ENCODE peak calls at places on chromosomes 5 and 9, in ten cellular contexts. One of them, this sample, is unnamed.

GRCh38 chr5:38086777-38087176 is 171.6 kb upstream of the EGFLAM start:
- DNase-seq in left ventricle myocardium inferior: no peak
- DNase-seq in mammary epithelial cell: no peak
- DNase-seq in fibroblast of pulmonary artery: no peak
- DNase-seq in tibial artery: no peak
- DNase-seq in thoracic aorta: no peak
- DNase-seq in body of pancreas: no peak
- DNase-seq in GM06990: no peak
- DNase-seq in choroid plexus epithelial cell: no peak
- DNase-seq in SK-N-SH: no peak
- DNase-seq in this sample: no peak

GRCh38 chr9:97697837-97698236 is 697 bp upstream of the XPA start:
- DNase-seq in fibroblast of pulmonary artery: no peak
- DNase-seq in body of pancreas: no peak
- DNase-seq in tibial artery: no peak
- DNase-seq in left ventricle myocardium inferior: no peak
- DNase-seq in choroid plexus epithelial cell: no peak
- DNase-seq in mammary epithelial cell: peak; percentile 8
- DNase-seq in thoracic aorta: no peak
- DNase-seq in SK-N-SH: no peak
- DNase-seq in GM06990: no peak
- DNase-seq in this sample: no peak

GRCh38 chr5:90161399-90161798 is 248.2 kb downstream of the CETN3 start:
- DNase-seq in GM06990: no peak
- DNase-seq in mammary epithelial cell: no peak
- DNase-seq in choroid plexus epithelial cell: peak; percentile 84
- DNase-seq in tibial artery: peak; percentile 28
- DNase-seq in SK-N-SH: peak; percentile 20
- DNase-seq in body of pancreas: peak; percentile 31
- DNase-seq in thoracic aorta: no peak
- DNase-seq in fibroblast of pulmonary artery: peak; percentile 95
- DNase-seq in left ventricle myocardium inferior: peak; percentile 29
- DNase-seq in this sample: peak; percentile 61

GRCh38 chr5:81971086-81971693 is 633 bp upstream of the ATG10 start:
- DNase-seq in mammary epithelial cell: no peak
- DNase-seq in left ventricle myocardium inferior: no peak
- DNase-seq in fibroblast of pulmonary artery: peak; percentile 28
- DNase-seq in thoracic aorta: no peak
- DNase-seq in body of pancreas: no peak
- DNase-seq in choroid plexus epithelial cell: peak; percentile 53
- DNase-seq in SK-N-SH: peak; percentile 41
- DNase-seq in tibial artery: no peak
- DNase-seq in GM06990: peak; percentile 29
- DNase-seq in this sample: peak; percentile 14

GRCh38 chr9:131697097-131697496 is 42.8 kb downstream of the RAPGEF1 start:
- DNase-seq in thoracic aorta: no peak
- DNase-seq in SK-N-SH: no peak
- DNase-seq in fibroblast of pulmonary artery: peak; percentile 46
- DNase-seq in body of pancreas: peak; percentile 39
- DNase-seq in mammary epithelial cell: no peak
- DNase-seq in left ventricle myocardium inferior: peak; percentile 54
- DNase-seq in GM06990: no peak
- DNase-seq in tibial artery: peak; percentile 43
- DNase-seq in choroid plexus epithelial cell: peak; percentile 78
- DNase-seq in this sample: no peak

GRCh38 chr9:126117158-126117425 is 209.5 kb upstream of the MVB12B start:
- DNase-seq in left ventricle myocardium inferior: no peak
- DNase-seq in mammary epithelial cell: no peak
- DNase-seq in choroid plexus epithelial cell: no peak
- DNase-seq in fibroblast of pulmonary artery: no peak
- DNase-seq in tibial artery: no peak
- DNase-seq in thoracic aorta: no peak
- DNase-seq in GM06990: no peak
- DNase-seq in SK-N-SH: no peak
- DNase-seq in body of pancreas: no peak
- DNase-seq in this sample: no peak

GRCh38 chr5:173872887-173873286 is 15.3 kb upstream of the CPEB4 start:
- DNase-seq in SK-N-SH: no peak
- DNase-seq in choroid plexus epithelial cell: no peak
- DNase-seq in body of pancreas: no peak
- DNase-seq in GM06990: no peak
- DNase-seq in fibroblast of pulmonary artery: no peak
- DNase-seq in mammary epithelial cell: no peak
- DNase-seq in thoracic aorta: no peak
- DNase-seq in tibial artery: no peak
- DNase-seq in left ventricle myocardium inferior: no peak
- DNase-seq in this sample: no peak

GRCh38 chr5:151047814-151048425 is 27.5 kb downstream of the GPX3 start:
- DNase-seq in mammary epithelial cell: no peak
- DNase-seq in GM06990: no peak
- DNase-seq in SK-N-SH: peak; percentile 67
- DNase-seq in body of pancreas: no peak
- DNase-seq in left ventricle myocardium inferior: no peak
- DNase-seq in choroid plexus epithelial cell: peak; percentile 45
- DNase-seq in thoracic aorta: no peak
- DNase-seq in fibroblast of pulmonary artery: no peak
- DNase-seq in tibial artery: peak; percentile 43
- DNase-seq in this sample: peak; percentile 42

GRCh38 chr5:178462846-178463245 is 127.3 kb downstream of the COL23A1 start:
- DNase-seq in GM06990: no peak
- DNase-seq in thoracic aorta: no peak
- DNase-seq in fibroblast of pulmonary artery: no peak
- DNase-seq in body of pancreas: no peak
- DNase-seq in tibial artery: no peak
- DNase-seq in left ventricle myocardium inferior: no peak
- DNase-seq in mammary epithelial cell: no peak
- DNase-seq in SK-N-SH: no peak
- DNase-seq in choroid plexus epithelial cell: no peak
- DNase-seq in this sample: no peak

GRCh38 chr5:178465228-178465860 is 124.8 kb downstream of the COL23A1 start:
- DNase-seq in choroid plexus epithelial cell: no peak
- DNase-seq in mammary epithelial cell: no peak
- DNase-seq in thoracic aorta: no peak
- DNase-seq in body of pancreas: no peak
- DNase-seq in left ventricle myocardium inferior: no peak
- DNase-seq in GM06990: no peak
- DNase-seq in SK-N-SH: no peak
- DNase-seq in tibial artery: no peak
- DNase-seq in fibroblast of pulmonary artery: no peak
- DNase-seq in this sample: no peak

GRCh38 chr5:178461426-178461730 is 128.8 kb downstream of the COL23A1 start:
- DNase-seq in fibroblast of pulmonary artery: no peak
- DNase-seq in mammary epithelial cell: no peak
- DNase-seq in choroid plexus epithelial cell: no peak
- DNase-seq in left ventricle myocardium inferior: no peak
- DNase-seq in body of pancreas: no peak
- DNase-seq in thoracic aorta: no peak
- DNase-seq in tibial artery: no peak
- DNase-seq in SK-N-SH: no peak
- DNase-seq in GM06990: no peak
- DNase-seq in this sample: no peak

GRCh38 chr5:178464431-178465048 is 125.7 kb downstream of the COL23A1 start:
- DNase-seq in thoracic aorta: no peak
- DNase-seq in tibial artery: no peak
- DNase-seq in fibroblast of pulmonary artery: no peak
- DNase-seq in choroid plexus epithelial cell: no peak
- DNase-seq in body of pancreas: no peak
- DNase-seq in SK-N-SH: no peak
- DNase-seq in GM06990: no peak
- DNase-seq in left ventricle myocardium inferior: no peak
- DNase-seq in mammary epithelial cell: no peak
- DNase-seq in this sample: no peak

DNA sequence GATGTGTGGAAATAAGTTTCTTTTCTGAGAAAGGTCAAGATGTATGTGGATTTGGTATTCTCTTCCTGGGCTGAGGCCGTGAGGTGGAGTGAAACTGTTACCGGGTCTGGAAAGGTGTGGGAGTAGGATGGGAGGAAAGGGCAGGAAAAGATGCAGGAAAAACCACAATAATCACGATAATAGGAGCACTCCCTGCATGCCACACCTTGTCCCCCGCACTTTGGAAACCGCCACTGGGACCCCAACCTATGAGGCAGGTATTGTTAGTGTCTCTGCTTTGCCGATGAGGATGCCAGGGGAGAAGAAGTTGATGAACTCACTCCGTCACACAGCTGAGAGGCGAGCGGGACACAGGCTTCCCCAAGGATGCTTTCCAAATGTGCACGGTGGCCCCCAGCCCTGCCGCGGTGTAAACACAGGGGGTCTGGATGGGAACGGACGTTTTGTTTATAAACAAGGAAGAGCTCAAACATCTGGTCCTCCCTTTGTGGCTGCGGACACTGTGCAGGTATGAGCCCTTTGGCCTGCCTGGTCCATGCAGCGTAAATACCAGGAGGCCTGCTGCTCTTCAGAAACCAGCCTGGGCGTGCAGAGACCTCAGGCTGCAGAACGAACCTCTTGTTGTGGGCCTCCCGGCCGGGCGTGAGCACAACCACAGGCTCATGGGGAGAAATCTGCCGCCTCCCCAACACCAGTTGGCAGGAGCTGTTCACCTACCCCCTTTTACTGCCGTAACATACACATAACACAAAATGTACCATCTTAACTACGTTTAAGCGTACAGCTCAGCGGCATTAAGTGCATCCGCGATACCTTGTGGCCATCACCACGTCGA is 126.7 kb downstream of the COL23A1 start:
- DNase-seq in body of pancreas: no peak
- DNase-seq in SK-N-SH: no peak
- DNase-seq in mammary epithelial cell: no peak
- DNase-seq in tibial artery: no peak
- DNase-seq in fibroblast of pulmonary artery: no peak
- DNase-seq in GM06990: no peak
- DNase-seq in thoracic aorta: no peak
- DNase-seq in choroid plexus epithelial cell: no peak
- DNase-seq in left ventricle myocardium inferior: no peak
- DNase-seq in this sample: no peak
- TF ChIP-seq CTCF in body of pancreas: no peak
- TF ChIP-seq CTCF in SK-N-SH: no peak
- TF ChIP-seq CTCF in mammary epithelial cell: no peak
- TF ChIP-seq CTCF in tibial artery: no peak
- TF ChIP-seq CTCF in fibroblast of pulmonary artery: no peak
- TF ChIP-seq CTCF in GM06990: no peak
- TF ChIP-seq CTCF in thoracic aorta: no peak
- TF ChIP-seq CTCF in choroid plexus epithelial cell: no peak
- TF ChIP-seq CTCF in left ventricle myocardium inferior: no peak
- TF ChIP-seq CTCF in this sample: no peak

GRCh38 chr9:136240941-136241340 is 4.7 kb downstream of the QSOX2 start:
- DNase-seq in fibroblast of pulmonary artery: no peak
- DNase-seq in left ventricle myocardium inferior: no peak
- DNase-seq in body of pancreas: no peak
- DNase-seq in tibial artery: no peak
- DNase-seq in SK-N-SH: no peak
- DNase-seq in GM06990: no peak
- DNase-seq in choroid plexus epithelial cell: no peak
- DNase-seq in thoracic aorta: no peak
- DNase-seq in mammary epithelial cell: no peak
- DNase-seq in this sample: no peak

GRCh38 chr9:136242908-136243525 is 2.6 kb downstream of the QSOX2 start:
- DNase-seq in fibroblast of pulmonary artery: peak; percentile 8
- DNase-seq in GM06990: no peak
- DNase-seq in mammary epithelial cell: no peak
- DNase-seq in body of pancreas: no peak
- DNase-seq in SK-N-SH: no peak
- DNase-seq in tibial artery: no peak
- DNase-seq in left ventricle myocardium inferior: no peak
- DNase-seq in thoracic aorta: no peak
- DNase-seq in choroid plexus epithelial cell: peak; percentile 26
- DNase-seq in this sample: peak; percentile 38

GRCh38 chr9:136239963-136240330 is 5.7 kb downstream of the QSOX2 start:
- DNase-seq in GM06990: peak; percentile 59
- DNase-seq in thoracic aorta: no peak
- DNase-seq in SK-N-SH: no peak
- DNase-seq in choroid plexus epithelial cell: no peak
- DNase-seq in tibial artery: no peak
- DNase-seq in fibroblast of pulmonary artery: no peak
- DNase-seq in left ventricle myocardium inferior: no peak
- DNase-seq in mammary epithelial cell: no peak
- DNase-seq in body of pancreas: no peak
- DNase-seq in this sample: no peak

GRCh38 chr9:136242248-136242647 is 3.4 kb downstream of the QSOX2 start:
- DNase-seq in choroid plexus epithelial cell: no peak
- DNase-seq in thoracic aorta: no peak
- DNase-seq in fibroblast of pulmonary artery: no peak
- DNase-seq in SK-N-SH: no peak
- DNase-seq in left ventricle myocardium inferior: no peak
- DNase-seq in mammary epithelial cell: no peak
- DNase-seq in GM06990: no peak
- DNase-seq in tibial artery: no peak
- DNase-seq in body of pancreas: no peak
- DNase-seq in this sample: no peak

GRCh38 chr9:136241540-136241939 is 4.1 kb downstream of the QSOX2 start:
- DNase-seq in mammary epithelial cell: no peak
- DNase-seq in body of pancreas: no peak
- DNase-seq in tibial artery: no peak
- DNase-seq in left ventricle myocardium inferior: no peak
- DNase-seq in thoracic aorta: no peak
- DNase-seq in SK-N-SH: no peak
- DNase-seq in GM06990: no peak
- DNase-seq in fibroblast of pulmonary artery: no peak
- DNase-seq in choroid plexus epithelial cell: no peak
- DNase-seq in this sample: no peak
- H3K4me3 ChIP-seq in mammary epithelial cell: no peak overlapping the region
- H3K4me3 ChIP-seq in body of pancreas: no peak overlapping the region
- H3K4me3 ChIP-seq in tibial artery: no peak overlapping the region
- H3K4me3 ChIP-seq in left ventricle myocardium inferior: no peak overlapping the region
- H3K4me3 ChIP-seq in thoracic aorta: no peak overlapping the region
- H3K4me3 ChIP-seq in SK-N-SH: no peak overlapping the region
- H3K4me3 ChIP-seq in GM06990: no peak overlapping the region
- H3K4me3 ChIP-seq in fibroblast of pulmonary artery: no peak overlapping the region
- H3K4me3 ChIP-seq in choroid plexus epithelial cell: no peak overlapping the region
- H3K4me3 ChIP-seq in this sample: no peak overlapping the region

DNA sequence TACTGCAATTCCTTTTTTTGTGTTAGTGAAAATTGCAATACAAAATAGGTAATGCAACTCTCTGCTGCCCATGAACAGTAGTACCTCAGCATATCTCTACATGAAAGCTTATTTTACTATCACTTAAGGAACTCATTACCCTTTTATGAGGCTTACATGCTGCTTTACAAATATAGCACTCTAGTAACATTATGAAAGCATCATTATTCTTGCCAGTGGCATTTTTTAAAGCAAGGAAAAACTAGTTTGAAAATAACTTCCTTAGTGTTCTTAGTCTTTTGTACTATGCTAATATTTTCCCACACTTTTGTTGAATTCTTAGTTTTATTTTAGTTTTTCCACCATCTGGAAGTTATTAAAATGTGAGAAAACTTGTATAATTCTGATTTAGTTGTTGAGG is 797.3 kb upstream of the ARRDC3 start:
- DNase-seq in mammary epithelial cell: no peak
- DNase-seq in fibroblast of pulmonary artery: no peak
- DNase-seq in choroid plexus epithelial cell: no peak
- DNase-seq in GM06990: no peak
- DNase-seq in thoracic aorta: no peak
- DNase-seq in left ventricle myocardium inferior: no peak
- DNase-seq in tibial artery: no peak
- DNase-seq in SK-N-SH: no peak
- DNase-seq in body of pancreas: no peak
- DNase-seq in this sample: no peak
- TF ChIP-seq CTCF in mammary epithelial cell: no peak
- TF ChIP-seq CTCF in fibroblast of pulmonary artery: no peak
- TF ChIP-seq CTCF in choroid plexus epithelial cell: no peak
- TF ChIP-seq CTCF in GM06990: no peak
- TF ChIP-seq CTCF in thoracic aorta: no peak
- TF ChIP-seq CTCF in left ventricle myocardium inferior: no peak
- TF ChIP-seq CTCF in tibial artery: no peak
- TF ChIP-seq CTCF in SK-N-SH: no peak
- TF ChIP-seq CTCF in body of pancreas: no peak
- TF ChIP-seq CTCF in this sample: no peak

GRCh38 chr9:137029058-137029922 is 1.3 kb upstream of the ABCA2 start:
- DNase-seq in choroid plexus epithelial cell: peak; percentile 57
- DNase-seq in left ventricle myocardium inferior: peak; percentile 86
- DNase-seq in tibial artery: peak; percentile 68
- DNase-seq in mammary epithelial cell: peak; percentile 50
- DNase-seq in fibroblast of pulmonary artery: peak; percentile 56
- DNase-seq in body of pancreas: peak; percentile 78
- DNase-seq in thoracic aorta: no peak
- DNase-seq in GM06990: peak; percentile 82
- DNase-seq in SK-N-SH: peak; percentile 90
- DNase-seq in this sample: peak; percentile 59

GRCh38 chr9:137031904-137032639 is at the start of gene FUT7:
- DNase-seq in choroid plexus epithelial cell: no peak
- DNase-seq in left ventricle myocardium inferior: no peak
- DNase-seq in SK-N-SH: no peak
- DNase-seq in GM06990: peak; percentile 70
- DNase-seq in body of pancreas: no peak
- DNase-seq in tibial artery: no peak
- DNase-seq in mammary epithelial cell: no peak
- DNase-seq in thoracic aorta: no peak
- DNase-seq in fibroblast of pulmonary artery: no peak
- DNase-seq in this sample: no peak

GRCh38 chr9:137030528-137030927 is 1.4 kb downstream of the FUT7 start:
- DNase-seq in body of pancreas: no peak
- DNase-seq in thoracic aorta: no peak
- DNase-seq in fibroblast of pulmonary artery: no peak
- DNase-seq in tibial artery: no peak
- DNase-seq in left ventricle myocardium inferior: no peak
- DNase-seq in mammary epithelial cell: no peak
- DNase-seq in SK-N-SH: no peak
- DNase-seq in choroid plexus epithelial cell: no peak
- DNase-seq in GM06990: peak; percentile 81
- DNase-seq in this sample: no peak

GRCh38 chr9:137030006-137030405 is 1.9 kb downstream of the FUT7 start:
- DNase-seq in left ventricle myocardium inferior: no peak
- DNase-seq in mammary epithelial cell: no peak
- DNase-seq in SK-N-SH: no peak
- DNase-seq in thoracic aorta: no peak
- DNase-seq in body of pancreas: no peak
- DNase-seq in tibial artery: no peak
- DNase-seq in GM06990: peak; percentile 48
- DNase-seq in choroid plexus epithelial cell: no peak
- DNase-seq in fibroblast of pulmonary artery: no peak
- DNase-seq in this sample: no peak

GRCh38 chr9:137030931-137031527 is 859 bp downstream of the FUT7 start:
- DNase-seq in mammary epithelial cell: no peak
- DNase-seq in choroid plexus epithelial cell: no peak
- DNase-seq in SK-N-SH: no peak
- DNase-seq in GM06990: no peak
- DNase-seq in fibroblast of pulmonary artery: no peak
- DNase-seq in thoracic aorta: no peak
- DNase-seq in left ventricle myocardium inferior: no peak
- DNase-seq in body of pancreas: no peak
- DNase-seq in tibial artery: no peak
- DNase-seq in this sample: no peak
- H3K4me3 ChIP-seq in mammary epithelial cell: no peak overlapping the region
- H3K4me3 ChIP-seq in choroid plexus epithelial cell: no peak overlapping the region
- H3K4me3 ChIP-seq in SK-N-SH: no peak overlapping the region
- H3K4me3 ChIP-seq in GM06990: peak overlapping the region; percentile 51
- H3K4me3 ChIP-seq in fibroblast of pulmonary artery: no peak overlapping the region
- H3K4me3 ChIP-seq in thoracic aorta: no peak overlapping the region
- H3K4me3 ChIP-seq in left ventricle myocardium inferior: no peak overlapping the region
- H3K4me3 ChIP-seq in body of pancreas: no peak overlapping the region
- H3K4me3 ChIP-seq in tibial artery: no peak overlapping the region
- H3K4me3 ChIP-seq in this sample: no peak overlapping the region